ENCODE peak calls at places on chromosomes 12 and 14, in four cellular contexts. N is naive thymus-derived CD4-positive, alpha-beta T cell; W is neural progenitor cell; M is HCT116. H is an unnamed sample. For H3K4me1, the result is how much of the 10 kb centered on the place peaks cover.

GRCh38 chr12:42421844-42422779 is 96.1 kb downstream of the PPHLN1 start:
- DNase-seq in N (no peak), W (no peak), M (no peak), H (no peak)

GRCh38 chr12:120468846-120469449 is 600 bp downstream of the SRSF9 start:
- DNase-seq in N (no peak), W (no peak), M (no peak), H (no peak)

GRCh38 chr14:73462078-73462715 is 3.9 kb upstream of the NUMB start:
- DNase-seq in N (no peak), W (peak), M (no peak), H (peak)

GRCh38 chr12:65536876-65537661 is 258.6 kb downstream of the MSRB3 start:
- DNase-seq in N (no peak), W (no peak), M (peak), H (peak)

GRCh38 chr12:58470266-58471010 is 449.9 kb downstream of the LRIG3 start:
- DNase-seq in N (no peak), W (no peak), M (no peak), H (no peak)

GRCh38 chr12:111570090-111570961 is 28.8 kb downstream of the ATXN2 start:
- DNase-seq in N (no peak), W (no peak), M (peak), H (peak)

GRCh38 chr14:24204163-24205146 is 1.0 kb upstream of the TSSK4 start:
- DNase-seq in N (no peak), W (no peak), M (no peak), H (no peak)

GRCh38 chr12:16531623-16532022 is 74.3 kb downstream of the LMO3 start:
- DNase-seq in N (no peak), W (peak), M (no peak), H (peak)

GRCh38 chr12:130205531-130205930 is 43.3 kb downstream of the FZD10 start:
- DNase-seq in N (no peak), W (no peak), M (no peak), H (no peak)

GRCh38 chr12:123790901-123791486 is 28.9 kb downstream of the DNAH10 start:
- DNase-seq in N (no peak), W (no peak), M (no peak), H (no peak)

GRCh38 chr12:47818701-47819543 is 781 bp downstream of the HDAC7 start:
- DNase-seq in N (no peak), W (peak), M (no peak), H (peak)

GRCh38 chr12:93415723-93416464 is 25.9 kb downstream of the UBE2N start:
- DNase-seq in N (no peak), W (no peak), M (no peak), H (no peak)

GRCh38 chr12:110906516-110906915 is 13.9 kb downstream of the MYL2 start:
- DNase-seq in N (no peak), W (no peak), M (no peak), H (no peak)

GRCh38 chr14:94052662-94053061 is 26.5 kb downstream of the OTUB2 start:
- DNase-seq in N (no peak), W (no peak), M (no peak), H (no peak)

GRCh38 chr14:53180272-53181221 is 27.4 kb upstream of the DDHD1 start:
- DNase-seq in N (peak), W (peak), M (peak), H (peak)

GRCh38 chr14:24277606-24278321 is 6.4 kb upstream of the RABGGTA start:
- DNase-seq in N (no peak), W (no peak), M (no peak), H (no peak)

GRCh38 chr12:84643993-84644392 is 268.6 kb downstream of the SLC6A15 start:
- DNase-seq in N (no peak), W (no peak), M (no peak), H (no peak)

GRCh38 chr12:91870872-91871707 is 274.6 kb downstream of the BTG1 start:
- DNase-seq in N (peak), W (no peak), M (no peak), H (no peak)

GRCh38 chr12:124385219-124385969 is 90.5 kb downstream of the RFLNA start:
- DNase-seq in N (no peak), W (no peak), M (no peak), H (no peak)

GRCh38 chr14:56659964-56660551 is 80.5 kb downstream of the TMEM260 start:
- DNase-seq in N (no peak), W (peak), M (peak), H (peak)

GRCh38 chr12:106804668-106805067 is 30.2 kb downstream of the RIC8B start:
- DNase-seq in N (no peak), W (no peak), M (no peak), H (no peak)

GRCh38 chr14:102831163-102831804 is 54.0 kb downstream of the TRAF3 start:
- DNase-seq in N (no peak), W (no peak), M (no peak), H (no peak)

GRCh38 chr12:131918311-131919050 is 10.6 kb upstream of the PUS1 start:
- DNase-seq in N (no peak), W (no peak), M (no peak), H (no peak)

GRCh38 chr12:131919366-131920156 is 9.5 kb upstream of the PUS1 start:
- DNase-seq in N (no peak), W (no peak), M (no peak), H (no peak)

GRCh38 chr12:131920902-131921840 is 7.9 kb upstream of the PUS1 start:
- DNase-seq in N (no peak), W (no peak), M (no peak), H (no peak)

GRCh38 chr12:131919051-131919347 is 10.1 kb upstream of the PUS1 start:
- DNase-seq in N (no peak), W (no peak), M (no peak), H (no peak)

GRCh38 chr12:131920157-131920508 is 8.9 kb upstream of the PUS1 start:
- DNase-seq in N (no peak), W (no peak), M (no peak), H (no peak)
- H3K4me1 ChIP-seq in N (under half), W (under half), M (under half), H (under half)

DNA sequence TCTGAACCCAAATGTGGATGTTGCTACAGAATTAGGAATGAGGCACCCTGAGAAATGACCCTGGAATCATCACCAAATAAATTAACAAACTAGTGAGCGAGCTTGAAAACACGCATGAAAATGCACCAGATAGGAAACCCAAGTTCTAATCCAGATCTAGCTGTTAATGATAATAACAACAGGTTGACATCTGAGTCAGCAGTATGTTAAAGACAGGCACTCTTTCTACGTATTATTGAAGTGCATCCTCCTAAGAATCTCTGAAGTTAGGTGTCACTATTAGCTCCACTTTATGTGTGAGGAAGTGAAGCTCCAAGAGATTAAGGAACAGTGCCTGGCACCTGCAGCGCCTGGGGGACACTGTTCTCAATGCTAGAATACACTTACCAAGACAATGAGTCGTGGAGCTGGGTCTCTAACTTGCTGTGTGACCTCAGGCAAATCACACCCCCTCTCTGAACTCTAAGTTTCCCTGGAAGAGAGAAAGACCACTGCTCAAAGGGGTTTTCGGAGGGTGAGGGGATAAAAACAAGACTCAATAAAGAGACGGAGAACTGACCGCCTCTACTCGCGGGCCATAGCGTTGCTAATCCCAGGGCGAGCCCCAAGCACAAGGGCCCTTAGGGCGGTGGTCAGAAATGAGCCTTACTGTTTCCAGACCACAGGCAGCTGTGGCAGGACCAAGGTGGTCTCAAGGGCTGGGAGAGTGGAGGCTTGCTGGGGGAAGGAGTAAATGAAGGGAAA is 2.1 kb downstream of the SLC6A12 start:
- DNase-seq in N (no peak), W (no peak), M (no peak), H (no peak)
- H3K27ac ChIP-seq in N (no peak), W (no peak), M (no peak), H (no peak)

DNA sequence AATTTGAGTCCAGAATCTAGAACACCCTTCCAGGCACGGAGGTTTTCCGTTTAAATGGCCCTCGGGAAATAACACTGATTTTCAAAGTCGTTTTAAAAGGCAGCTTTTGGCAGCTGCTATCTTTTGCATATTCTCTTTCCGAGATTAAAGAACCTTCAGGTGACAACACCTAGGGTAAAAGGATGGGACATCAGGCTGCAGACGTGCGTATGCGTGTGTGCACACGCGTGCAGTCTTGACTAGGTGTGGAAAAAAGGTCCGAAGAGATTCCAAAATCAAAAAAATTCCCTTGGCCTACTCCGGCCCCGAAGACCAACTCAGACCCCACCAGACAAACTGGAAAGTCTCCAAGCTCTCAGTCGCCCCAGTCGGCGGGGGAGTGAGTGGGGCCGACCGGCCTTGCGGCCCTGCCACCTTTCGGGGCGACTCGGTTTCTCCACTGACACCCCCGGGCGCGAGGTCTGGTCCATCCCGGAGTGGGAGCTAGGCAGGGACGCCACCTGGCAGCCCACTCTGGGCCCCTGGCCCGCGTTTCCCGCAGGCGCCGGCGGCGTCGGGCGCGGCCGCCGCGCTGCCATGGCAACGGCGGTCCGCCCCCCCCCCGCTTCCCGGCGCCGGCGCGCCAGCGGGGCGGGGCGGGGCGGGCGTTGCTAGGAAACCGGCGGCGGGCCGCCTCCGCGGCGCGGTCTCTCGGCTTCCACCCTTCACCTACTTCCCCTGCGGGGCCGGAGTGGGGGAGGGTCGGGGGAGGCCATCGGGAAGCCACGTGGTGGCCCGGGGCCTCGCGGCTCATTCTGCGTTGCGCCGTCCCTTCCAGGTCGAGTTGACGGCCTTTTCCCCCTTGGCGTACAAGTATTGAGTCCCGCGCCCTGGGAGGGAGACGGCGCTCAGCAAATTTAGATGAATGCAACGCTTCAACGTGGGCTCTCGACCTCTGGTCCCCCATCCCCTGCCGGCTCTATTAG is 253.2 kb downstream of the EFCAB11 start:
- DNase-seq in N (peak), W (peak), M (peak), H (peak)
- H3K4me3 ChIP-seq in N (peak), W (peak), M (peak), H (peak)

GRCh38 chr12:4432878-4433820 is 12.5 kb downstream of the FGF6 start:
- DNase-seq in N (no peak), W (no peak), M (no peak), H (no peak)
- H3K4me1 ChIP-seq in N (under half), W (under half), M (under half), H (under half)

GRCh38 chr12:6494968-6495367 is 1.1 kb downstream of the NCAPD2 start:
- DNase-seq in N (no peak), W (no peak), M (no peak), H (no peak)
- H3K27ac ChIP-seq in N (peak), W (no peak), M (peak), H (peak)

GRCh38 chr14:54877703-54878021 is 25.0 kb downstream of the GCH1 start:
- DNase-seq in N (no peak), W (peak), M (no peak), H (no peak)

GRCh38 chr14:54882521-54882920 is 20.1 kb downstream of the GCH1 start:
- DNase-seq in N (no peak), W (no peak), M (no peak), H (no peak)

GRCh38 chr14:54881235-54881760 is 21.3 kb downstream of the GCH1 start:
- DNase-seq in N (peak), W (no peak), M (no peak), H (no peak)

GRCh38 chr14:54877015-54877702 is 25.5 kb downstream of the GCH1 start:
- DNase-seq in N (no peak), W (no peak), M (no peak), H (no peak)

GRCh38 chr14:54881761-54882401 is 20.7 kb downstream of the GCH1 start:
- DNase-seq in N (peak), W (no peak), M (no peak), H (no peak)
- H3K4me3 ChIP-seq in N (peak), W (no peak), M (no peak), H (no peak)

DNA sequence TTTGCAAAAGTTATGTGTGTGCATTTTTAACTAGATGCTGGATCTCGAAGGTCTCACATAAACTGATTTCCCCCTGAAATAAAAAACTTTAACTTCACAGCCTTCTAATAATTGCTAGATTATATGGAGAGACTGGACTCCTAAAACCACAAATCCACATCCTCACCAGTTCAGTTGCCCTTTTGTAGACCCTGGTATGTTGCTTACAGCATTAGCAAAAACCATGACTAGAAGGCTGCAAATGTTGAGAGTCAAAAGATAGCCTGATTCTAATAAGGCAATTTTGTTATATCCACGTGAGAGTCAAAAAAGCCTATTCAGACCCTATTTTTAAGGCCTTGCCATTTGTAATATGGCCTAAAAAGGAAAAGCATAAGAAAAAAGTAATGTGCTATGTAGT is 37.4 kb downstream of the RASSF8 start:
- DNase-seq in N (no peak), W (no peak), M (no peak), H (peak)
- H3K4me1 ChIP-seq in N (under half), W (half or more), M (under half), H (under half)

GRCh38 chr12:13167906-13168305 is 28.6 kb upstream of the EMP1 start:
- DNase-seq in N (no peak), W (no peak), M (no peak), H (no peak)
- H3K27ac ChIP-seq in N (no peak), W (no peak), M (no peak), H (no peak)

DNA sequence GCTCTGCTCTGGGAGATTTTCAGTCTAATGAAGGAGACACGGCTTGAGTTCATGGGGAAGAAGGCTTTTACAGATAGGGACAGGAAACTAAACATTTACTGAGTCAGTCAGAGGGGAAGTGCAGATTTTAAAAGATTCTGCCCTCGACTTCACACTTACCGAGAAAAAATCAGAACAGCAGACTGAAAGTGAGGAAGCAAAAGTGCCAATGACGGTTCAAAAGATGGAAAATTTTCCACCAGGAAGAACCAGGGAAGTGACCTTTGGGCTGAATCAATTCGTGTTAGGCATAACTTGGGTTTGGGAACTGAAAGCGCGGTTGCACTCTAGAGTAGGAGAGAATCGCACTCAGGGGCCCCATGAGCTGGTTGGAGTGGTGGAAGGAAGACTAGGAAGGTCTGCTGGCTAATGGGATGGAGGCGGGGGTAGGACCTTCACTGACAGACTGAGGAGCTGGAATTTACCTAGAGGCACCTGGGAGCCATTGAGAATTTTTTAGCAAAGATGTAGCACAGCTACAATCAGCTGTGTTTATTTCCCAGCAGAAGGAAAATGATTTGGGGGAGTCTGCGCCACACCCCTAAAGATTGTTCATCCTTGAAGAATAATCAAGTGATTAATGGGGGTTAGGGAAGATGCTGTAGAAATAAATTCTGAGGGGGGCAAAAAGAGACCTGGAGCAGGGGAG is 1.2 kb downstream of the KCNK13 start:
- DNase-seq in N (no peak), W (no peak), M (no peak), H (no peak)
- H3K4me3 ChIP-seq in N (no peak), W (peak), M (no peak), H (peak)

H was measured in SJCRH30.